ENCODE peak calls at places on chromosomes 5 and 9, in five cellular contexts. J is astrocyte of the spinal cord, R is Karpas-422, Z is hepatocyte, C is AG10803. D is an unnamed sample.

GRCh38 chr5:1385395-1386273 is 40.7 kb upstream of the CLPTM1L start:
- DNase-seq in J (peak; percentile 27), R (peak; percentile 91), Z (peak; percentile 92), C (peak; percentile 40), D (peak; percentile 95)

GRCh38 chr9:21590058-21590996 is 108.2 kb upstream of the IFNE start:
- DNase-seq in J (no peak), R (no peak), Z (no peak), C (no peak), D (no peak)

GRCh38 chr9:82490019-82490499 is 501.5 kb downstream of the SPATA31D1 start:
- DNase-seq in J (peak; percentile 77), R (no peak), Z (no peak), C (peak; percentile 84), D (no peak)

GRCh38 chr9:127058645-127059021 is 63.8 kb downstream of the ANGPTL2 start:
- DNase-seq in J (no peak), R (no peak), Z (no peak), C (no peak), D (no peak)

GRCh38 chr5:178993236-178993765 is 1.8 kb downstream of the GRM6 start:
- DNase-seq in J (no peak), R (no peak), Z (no peak), C (no peak), D (no peak)

GRCh38 chr5:71629950-71630349 is 42.8 kb downstream of the MCCC2 start:
- DNase-seq in J (no peak), R (no peak), Z (no peak), C (no peak), D (no peak)

GRCh38 chr9:16532681-16533450 is 337.6 kb downstream of the BNC2 start:
- DNase-seq in J (peak; percentile 82), R (no peak), Z (no peak), C (peak; percentile 62), D (no peak)

GRCh38 chr5:126883801-126884200 is 106.9 kb downstream of the LMNB1 start:
- DNase-seq in J (no peak), R (no peak), Z (no peak), C (no peak), D (no peak)

GRCh38 chr5:158820891-158821290 is 278.8 kb downstream of the EBF1 start:
- DNase-seq in J (no peak), R (peak; percentile 83), Z (no peak), C (no peak), D (no peak)

GRCh38 chr5:42597318-42597937 is 159.2 kb upstream of the CCDC152 start:
- DNase-seq in J (no peak), R (no peak), Z (no peak), C (no peak), D (no peak)

GRCh38 chr5:169767938-169768337 is 130.9 kb downstream of the DOCK2 start:
- DNase-seq in J (no peak), R (peak; percentile 74), Z (peak; percentile 31), C (no peak), D (no peak)

GRCh38 chr9:14313951-14314423 is at the start of gene NFIB:
- DNase-seq in J (peak; percentile 49), R (no peak), Z (peak; percentile 73), C (no peak), D (peak; percentile 58)

GRCh38 chr5:27815061-27815460 is 776.7 kb upstream of the CDH9 start:
- DNase-seq in J (no peak), R (no peak), Z (no peak), C (no peak), D (no peak)

DNA sequence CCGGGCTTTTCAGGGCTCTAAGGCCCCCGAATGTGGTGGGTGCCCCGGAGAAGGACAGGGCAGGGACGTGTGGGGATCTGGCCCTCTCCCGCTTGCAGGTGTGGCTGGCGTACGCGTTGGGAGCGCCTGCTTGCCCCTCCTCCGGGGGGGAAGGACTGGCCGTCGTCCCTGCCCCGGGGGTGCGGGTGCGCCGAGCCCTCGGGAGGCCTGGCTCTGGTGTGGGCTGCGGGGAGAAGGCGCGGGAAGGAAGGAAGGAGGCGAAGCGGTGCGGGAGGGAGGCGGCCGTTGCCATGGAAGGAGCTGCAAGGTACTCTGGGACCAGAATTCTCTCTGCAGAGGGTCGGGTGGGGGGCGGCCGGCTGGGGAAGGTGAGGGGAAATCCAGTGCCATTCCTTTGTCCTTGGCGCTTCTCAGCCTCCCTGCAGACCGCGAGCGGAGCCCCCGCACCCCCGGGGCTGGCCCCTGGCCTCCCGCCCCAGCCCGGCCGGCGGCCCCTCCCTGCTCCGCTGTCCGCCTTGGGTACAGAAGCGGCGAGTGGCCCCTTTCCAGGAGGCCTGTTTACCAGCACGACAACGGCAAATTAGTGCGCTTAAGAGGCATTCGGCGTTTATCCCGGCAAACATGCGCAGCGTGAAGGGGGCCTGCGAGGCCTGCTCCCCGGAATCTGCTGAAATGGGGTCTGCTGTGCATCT is 67.1 kb upstream of the UNC5A start:
- DNase-seq in J (no peak), R (no peak), Z (peak; percentile 30), C (no peak), D (no peak)
- H3K4me3 ChIP-seq in J (no peak overlapping the region), R (no peak overlapping the region), Z (no peak overlapping the region), C (no peak overlapping the region), D (no peak overlapping the region)

GRCh38 chr9:136670571-136671253 is 8.0 kb downstream of the EGFL7 start:
- DNase-seq in J (no peak), R (peak; percentile 49), Z (no peak), C (no peak), D (no peak)

GRCh38 chr9:136669791-136670464 is 7.2 kb downstream of the EGFL7 start:
- DNase-seq in J (no peak), R (no peak), Z (no peak), C (no peak), D (no peak)

GRCh38 chr9:136667217-136667939 is 4.7 kb downstream of the EGFL7 start:
- DNase-seq in J (no peak), R (no peak), Z (no peak), C (no peak), D (no peak)

GRCh38 chr9:136667940-136668760 is 5.4 kb downstream of the EGFL7 start:
- DNase-seq in J (no peak), R (peak; percentile 65), Z (no peak), C (no peak), D (no peak)

DNA sequence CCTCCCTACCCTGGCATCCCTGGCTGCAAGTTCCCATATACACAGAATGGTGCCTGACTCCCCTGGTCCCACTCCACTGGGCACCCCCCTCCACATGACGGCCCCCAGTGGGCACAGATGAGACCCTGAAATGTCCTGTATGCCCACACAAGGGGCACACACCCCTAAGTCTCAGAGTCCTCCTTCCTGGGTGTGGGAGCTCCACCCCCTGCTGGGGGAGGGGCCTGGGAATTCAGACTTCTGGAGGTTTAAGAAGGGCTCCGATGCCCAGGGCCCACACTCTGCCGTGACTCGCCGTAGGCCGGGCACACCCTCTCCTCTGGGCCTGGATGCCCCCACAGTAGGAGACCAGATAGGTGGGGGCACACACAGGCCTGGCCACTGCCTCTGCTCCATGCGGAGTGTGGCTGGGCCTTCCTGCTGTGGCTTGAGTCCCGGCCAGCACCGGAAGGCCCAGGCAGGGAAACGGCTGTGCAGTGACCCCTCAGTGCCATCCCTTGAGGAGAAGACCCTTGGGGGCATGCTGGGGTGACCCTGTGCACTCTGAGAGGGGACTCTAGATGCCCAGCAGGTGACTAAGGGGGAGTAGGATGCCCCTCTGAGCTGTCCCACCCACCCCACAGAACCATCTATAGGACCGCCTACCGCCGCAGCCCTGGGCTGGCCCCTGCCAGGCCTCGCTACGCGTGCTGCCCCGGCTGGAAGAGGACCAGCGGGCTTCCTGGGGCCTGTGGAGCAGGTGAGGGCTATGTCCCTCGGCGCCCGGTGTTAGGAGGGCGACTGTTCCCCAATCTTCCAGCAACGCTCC is 6.5 kb downstream of the EGFL7 start:
- DNase-seq in J (no peak), R (peak; percentile 65), Z (no peak), C (no peak), D (no peak)
- H3K4me3 ChIP-seq in J (no peak overlapping the region), R (no peak overlapping the region), Z (no peak overlapping the region), C (no peak overlapping the region), D (no peak overlapping the region)

GRCh38 chr9:86965627-86966395 is 18.5 kb upstream of the GAS1 start:
- DNase-seq in J (no peak), R (no peak), Z (no peak), C (peak; percentile 80), D (no peak)
- H3K4me3 ChIP-seq in J (no peak overlapping the region), R (no peak overlapping the region), Z (no peak overlapping the region), C (no peak overlapping the region), D (no peak overlapping the region)

GRCh38 chr9:96169901-96170300 is 132.1 kb downstream of the HSD17B3 start:
- DNase-seq in J (no peak), R (no peak), Z (no peak), C (no peak), D (no peak)
- H3K4me3 ChIP-seq in J (no peak overlapping the region), R (no peak overlapping the region), Z (no peak overlapping the region), C (no peak overlapping the region), D (no peak overlapping the region)

DNA sequence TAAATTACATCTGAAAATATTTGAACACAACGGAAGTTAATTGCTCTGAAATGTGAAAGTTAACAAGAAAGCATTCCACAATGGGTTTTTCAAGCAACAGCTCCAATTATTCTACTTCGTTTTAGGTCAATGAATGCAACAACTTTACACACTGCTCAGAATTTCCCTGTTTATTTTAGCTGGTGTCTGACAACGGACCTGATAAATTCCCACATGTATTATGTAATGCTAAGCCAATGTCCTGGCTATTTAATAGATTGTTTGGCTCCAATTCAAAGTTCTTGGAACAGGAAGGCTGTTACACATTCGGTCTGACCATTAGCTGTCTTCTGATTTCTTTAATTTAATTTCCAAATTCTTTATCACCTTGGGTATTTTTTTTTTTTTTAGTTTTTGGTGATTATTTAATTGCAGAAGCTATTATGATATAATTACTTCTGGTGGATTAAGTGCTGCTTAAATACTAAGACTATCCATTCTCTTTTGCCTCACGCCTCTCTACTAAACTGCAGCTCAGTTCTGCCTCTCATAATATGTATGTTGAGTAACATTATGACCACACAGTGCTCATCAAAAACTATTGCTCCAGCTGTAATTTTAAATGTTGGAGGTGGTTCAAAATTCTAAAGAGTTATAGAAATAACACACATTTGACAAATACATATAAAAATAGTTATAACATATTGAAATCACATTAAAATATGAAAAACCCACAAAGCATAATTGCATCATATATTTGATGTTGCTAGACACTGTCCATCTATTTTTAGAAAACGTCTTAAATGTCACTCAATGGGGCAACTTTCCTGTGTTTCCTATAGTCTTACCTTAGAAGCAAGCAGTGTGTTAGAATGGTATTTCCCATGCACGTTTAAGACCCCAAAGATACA is 57.8 kb downstream of the MEF2C start:
- DNase-seq in J (peak; percentile 74), R (peak; percentile 78), Z (peak; percentile 16), C (peak; percentile 76), D (no peak)
- H3K4me3 ChIP-seq in J (no peak overlapping the region), R (peak overlapping the region; percentile 58), Z (no peak overlapping the region), C (no peak overlapping the region), D (no peak overlapping the region)